ENCODE peak calls at places on chromosomes 13 and 19, in six cellular contexts. S is AG04450, M is WERI-Rb-1, W is thyroid gland, L is lung, O is astrocyte. G is an unnamed sample.
A peak's percentile ranks its signal among the peaks of the same experiment; 100 is the strongest.

GRCh38 chr19:55614711-55615552 is 9.4 kb downstream of the ZNF784 start:
- DNase-seq in S (no peak), M (no peak), W (no peak), L (no peak), O (no peak), G (no peak)

GRCh38 chr19:35249848-35250711 is 1.3 kb downstream of the LSR start:
- DNase-seq in S (no peak), M (peak; percentile 4), W (no peak), L (peak; percentile 27), O (no peak), G (no peak)

GRCh38 chr13:36371185-36371584 is 25.0 kb upstream of the SPART start:
- DNase-seq in S (no peak), M (no peak), W (no peak), L (no peak), O (no peak), G (no peak)

GRCh38 chr13:75384881-75385707 is 96.9 kb downstream of the TBC1D4 start:
- DNase-seq in S (no peak), M (no peak), W (no peak), L (no peak), O (no peak), G (no peak)

GRCh38 chr13:98775844-98776598 is 23.5 kb upstream of the SLC15A1 start:
- DNase-seq in S (no peak), M (no peak), W (no peak), L (no peak), O (peak; percentile 73), G (no peak)

GRCh38 chr19:1270854-1271527 is 1.9 kb downstream of the CIRBP start:
- DNase-seq in S (no peak), M (no peak), W (no peak), L (no peak), O (no peak), G (no peak)

GRCh38 chr19:30543243-30543945 is 171.2 kb downstream of the ZNF536 start:
- DNase-seq in S (no peak), M (no peak), W (no peak), L (no peak), O (no peak), G (no peak)

GRCh38 chr13:32676242-32676641 is 90.0 kb downstream of the PDS5B start:
- DNase-seq in S (no peak), M (no peak), W (no peak), L (no peak), O (peak; percentile 35), G (no peak)

GRCh38 chr13:114115191-114115671 is 17.2 kb downstream of the RASA3 start:
- DNase-seq in S (peak; percentile 41), M (peak; percentile 50), W (no peak), L (no peak), O (peak; percentile 89), G (peak; percentile 78)

GRCh38 chr13:105118577-105118976 is 1416.9 kb downstream of the EFNB2 start:
- DNase-seq in S (no peak), M (no peak), W (no peak), L (no peak), O (no peak), G (no peak)

GRCh38 chr19:10113592-10113963 is 2.1 kb downstream of the P2RY11 start:
- DNase-seq in S (no peak), M (no peak), W (no peak), L (no peak), O (no peak), G (no peak)

GRCh38 chr13:111519490-111520170 is 199.2 kb downstream of the TEX29 start:
- DNase-seq in S (no peak), M (no peak), W (no peak), L (no peak), O (no peak), G (no peak)

GRCh38 chr13:21320642-21321034 is 138.5 kb downstream of the ZDHHC20 start:
- DNase-seq in S (no peak), M (no peak), W (no peak), L (no peak), O (no peak), G (no peak)

GRCh38 chr19:58307736-58308135 is 2.6 kb downstream of the ERVK3-1 start:
- DNase-seq in S (no peak), M (no peak), W (no peak), L (no peak), O (no peak), G (no peak)

GRCh38 chr19:58304748-58305064 is 471 bp upstream of the ERVK3-1 start:
- DNase-seq in S (no peak), M (no peak), W (no peak), L (no peak), O (no peak), G (no peak)

GRCh38 chr19:58304255-58304654 is 922 bp upstream of the ERVK3-1 start:
- DNase-seq in S (no peak), M (no peak), W (no peak), L (no peak), O (no peak), G (no peak)

GRCh38 chr19:58305932-58306323 is 751 bp downstream of the ERVK3-1 start:
- DNase-seq in S (no peak), M (no peak), W (peak; percentile 21), L (no peak), O (no peak), G (no peak)

GRCh38 chr19:58305065-58305931 is at the start of gene ERVK3-1:
- DNase-seq in S (peak; percentile 94), M (peak; percentile 94), W (peak; percentile 96), L (peak; percentile 96), O (peak; percentile 98), G (peak; percentile 97)
- H3K4me3 ChIP-seq in S (peak within 1 kb of the TSS; percentile 93), M (peak within 1 kb of the TSS; percentile 81), W (peak within 1 kb of the TSS; percentile 46), L (peak within 1 kb of the TSS; percentile 85), O (peak within 1 kb of the TSS; percentile 92), G (peak within 1 kb of the TSS; percentile 98)

GRCh38 chr19:40662925-40663711 is 27.3 kb downstream of the NUMBL start:
- DNase-seq in S (peak; percentile 79), M (peak; percentile 86), W (peak; percentile 94), L (peak; percentile 89), O (peak; percentile 70), G (peak; percentile 89)
- TF ChIP-seq CTCF in S (peak; percentile 86), M (peak; percentile 78), W (peak; percentile 97), L (peak; percentile 98), O (no peak), G (peak; percentile 87)

GRCh38 chr19:38209671-38210457 is 14.2 kb downstream of the DPF1 start:
- DNase-seq in S (no peak), M (peak; percentile 60), W (peak; percentile 54), L (peak; percentile 39), O (no peak), G (peak; percentile 37)

GRCh38 chr19:38211779-38212178 is 12.2 kb downstream of the DPF1 start:
- DNase-seq in S (no peak), M (no peak), W (no peak), L (no peak), O (no peak), G (no peak)

GRCh38 chr19:38211206-38211605 is 12.8 kb downstream of the DPF1 start:
- DNase-seq in S (no peak), M (no peak), W (no peak), L (no peak), O (no peak), G (no peak)

GRCh38 chr19:38209152-38209551 is 14.9 kb downstream of the DPF1 start:
- DNase-seq in S (no peak), M (no peak), W (no peak), L (no peak), O (no peak), G (no peak)

GRCh38 chr19:38210458-38210987 is 13.5 kb downstream of the DPF1 start:
- DNase-seq in S (no peak), M (no peak), W (peak; percentile 18), L (no peak), O (no peak), G (peak; percentile 22)
- H3K4me3 ChIP-seq in S (peak overlapping the region; percentile 32), M (no peak overlapping the region), W (no peak overlapping the region), L (no peak overlapping the region), O (no peak overlapping the region), G (no peak overlapping the region)

DNA sequence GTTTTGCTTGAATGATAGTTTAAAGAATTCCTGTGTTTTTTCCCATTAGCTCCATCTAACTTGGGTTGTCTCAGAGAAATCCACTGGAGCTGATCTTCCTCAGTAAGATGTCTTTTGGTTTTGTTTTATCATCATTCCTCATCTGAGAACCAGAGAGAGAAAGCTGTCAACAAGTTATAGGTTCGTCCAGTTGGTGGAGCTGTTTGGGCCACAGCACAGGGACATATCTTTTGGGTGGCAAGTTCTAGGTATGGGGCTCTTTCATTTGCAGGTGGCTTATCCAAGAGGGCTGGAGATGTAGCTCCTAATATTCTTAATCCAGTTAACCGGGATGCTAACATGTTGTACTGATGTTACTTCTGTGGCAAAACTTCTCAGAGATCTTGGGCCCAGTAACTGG is 174.2 kb downstream of the KCNRG start:
- DNase-seq in S (no peak), M (no peak), W (no peak), L (no peak), O (no peak), G (no peak)
- TF ChIP-seq CTCF in S (no peak), M (peak; percentile 3), W (no peak), L (no peak), O (no peak), G (no peak)

GRCh38 chr13:106530209-106530906 is 5.1 kb downstream of the EFNB2 start:
- DNase-seq in S (no peak), M (no peak), W (no peak), L (no peak), O (no peak), G (no peak)
- H3K4me3 ChIP-seq in S (no peak overlapping the region), M (no peak overlapping the region), W (no peak overlapping the region), L (no peak overlapping the region), O (peak overlapping the region; percentile 96), G (no peak overlapping the region)

DNA sequence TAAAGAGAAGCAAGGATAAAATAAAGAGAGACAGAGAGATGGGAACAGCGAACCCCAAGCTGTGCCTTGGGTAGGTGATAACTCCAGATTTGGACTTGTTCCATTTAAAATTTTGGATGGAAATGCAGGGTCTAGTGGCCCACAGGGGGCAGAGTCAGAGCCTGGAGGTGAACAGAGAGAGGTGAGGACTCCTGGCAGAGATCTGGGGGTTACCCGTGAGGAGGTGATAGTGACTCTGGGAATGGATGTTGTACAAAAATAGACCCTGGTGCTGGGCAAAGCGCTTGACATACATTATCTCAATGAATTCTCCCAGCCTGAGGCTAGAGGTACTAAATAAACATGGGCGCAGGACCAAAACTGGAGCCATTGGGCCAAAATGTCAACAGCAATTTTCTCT is 14.3 kb upstream of the DHRS12 start:
- DNase-seq in S (no peak), M (no peak), W (no peak), L (no peak), O (no peak), G (no peak)
- TF ChIP-seq CTCF in S (peak; percentile 8), M (no peak), W (no peak), L (no peak), O (no peak), G (no peak)

DNA sequence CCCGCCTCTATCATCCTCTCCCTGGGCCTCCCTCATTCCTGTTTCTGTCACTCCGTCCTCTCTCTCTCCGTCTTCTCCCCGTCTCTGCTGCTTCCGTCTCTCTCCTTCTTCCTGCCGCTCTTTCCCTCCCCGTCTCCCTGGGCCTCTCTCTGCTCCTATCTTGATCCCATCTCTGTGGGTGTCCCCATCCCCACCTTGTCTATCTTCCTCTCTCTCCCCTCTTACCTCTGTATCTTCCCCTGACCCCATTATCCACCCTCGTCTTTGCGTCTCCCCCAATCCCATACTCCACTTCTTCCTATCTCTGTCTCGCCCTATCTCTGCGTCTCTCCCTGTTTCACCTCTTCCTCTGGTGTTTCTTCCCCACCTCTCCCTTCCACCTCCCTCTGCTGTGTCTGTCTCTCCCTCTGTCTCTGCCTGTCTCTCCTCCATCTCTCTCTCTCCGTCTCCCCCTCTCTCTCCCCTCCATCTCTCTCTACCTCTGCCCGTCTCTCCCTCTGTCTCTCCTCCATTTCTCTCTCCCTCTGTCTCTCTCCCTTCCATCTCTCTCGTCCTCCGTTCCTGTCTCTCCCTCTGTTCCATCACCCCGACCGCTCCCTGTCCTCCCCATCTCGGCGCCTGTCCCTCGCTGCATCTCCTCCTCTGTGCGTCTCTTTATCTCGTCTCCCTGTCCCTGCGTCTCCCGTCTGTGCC is 4.3 kb downstream of the GRIN2D start:
- DNase-seq in S (no peak), M (no peak), W (no peak), L (no peak), O (no peak), G (no peak)
- H3K4me3 ChIP-seq in S (peak overlapping the region; percentile 53), M (no peak overlapping the region), W (no peak overlapping the region), L (no peak overlapping the region), O (peak overlapping the region; percentile 60), G (peak overlapping the region; percentile 72)